ENCODE peak calls at places on chromosomes 3 and 15, in ten cellular contexts. D is GM23248; S is uterus; W is choroid plexus epithelial cell; O is effector memory CD4-positive, alpha-beta T cell; B is Panc1; X is HL-60; M is BJ; C is right lobe of liver; A is GM12864. H is an unnamed sample.

GRCh38 chr3:126558336-126559071 is at the start of gene C3orf22:
- DNase-seq in D (no peak), S (peak; percentile 5), W (no peak), O (no peak), B (no peak), X (no peak), M (no peak), C (no peak), A (no peak), H (no peak)

GRCh38 chr15:81108427-81108826 is 25.6 kb upstream of the CFAP161 start:
- DNase-seq in D (peak; percentile 35), S (no peak), W (peak; percentile 28), O (no peak), B (no peak), X (no peak), M (no peak), C (no peak), A (no peak), H (peak; percentile 54)

GRCh38 chr3:14170569-14171159 is 7.7 kb downstream of the XPC start:
- DNase-seq in D (peak; percentile 87), S (no peak), W (peak; percentile 80), O (no peak), B (no peak), X (no peak), M (peak; percentile 70), C (no peak), A (no peak), H (no peak)

GRCh38 chr3:13874891-13875290 is 5.0 kb downstream of the WNT7A start:
- DNase-seq in D (no peak), S (no peak), W (no peak), O (no peak), B (no peak), X (no peak), M (no peak), C (no peak), A (no peak), H (no peak)

GRCh38 chr3:12557472-12558105 is 702 bp downstream of the MKRN2 start:
- DNase-seq in D (peak; percentile 76), S (no peak), W (peak; percentile 71), O (no peak), B (no peak), X (no peak), M (no peak), C (no peak), A (no peak), H (peak; percentile 20)

GRCh38 chr15:76988874-76989780 is 5.8 kb upstream of the PSTPIP1 start:
- DNase-seq in D (no peak), S (no peak), W (no peak), O (no peak), B (no peak), X (no peak), M (no peak), C (no peak), A (no peak), H (no peak)

GRCh38 chr3:44991326-44991725 is 15.3 kb downstream of the EXOSC7 start:
- DNase-seq in D (no peak), S (no peak), W (no peak), O (no peak), B (no peak), X (no peak), M (no peak), C (no peak), A (no peak), H (no peak)

GRCh38 chr3:159907828-159908227 is 80.8 kb upstream of the IL12A start:
- DNase-seq in D (no peak), S (no peak), W (no peak), O (no peak), B (no peak), X (peak; percentile 58), M (no peak), C (no peak), A (no peak), H (no peak)

GRCh38 chr15:33810083-33810595 is 158.2 kb upstream of the CHRM5 start:
- DNase-seq in D (no peak), S (no peak), W (no peak), O (no peak), B (no peak), X (no peak), M (no peak), C (no peak), A (no peak), H (no peak)

GRCh38 chr15:62769604-62770003 is 272.9 kb upstream of the TPM1 start:
- DNase-seq in D (peak; percentile 93), S (no peak), W (peak; percentile 66), O (no peak), B (no peak), X (no peak), M (no peak), C (no peak), A (no peak), H (no peak)

GRCh38 chr3:157417247-157417646 is 19.4 kb upstream of the PTX3 start:
- DNase-seq in D (no peak), S (no peak), W (no peak), O (no peak), B (no peak), X (no peak), M (no peak), C (no peak), A (no peak), H (no peak)

GRCh38 chr3:66017084-66017990 is 21.4 kb downstream of the MAGI1 start:
- DNase-seq in D (no peak), S (no peak), W (no peak), O (no peak), B (no peak), X (no peak), M (no peak), C (no peak), A (no peak), H (no peak)

GRCh38 chr3:51385621-51386091 is 565 bp downstream of the MANF start:
- DNase-seq in D (peak; percentile 47), S (no peak), W (no peak), O (no peak), B (no peak), X (no peak), M (no peak), C (peak; percentile 45), A (no peak), H (no peak)

GRCh38 chr15:43776718-43777292 is at the start of gene ELL3:
- DNase-seq in D (peak; percentile 88), S (peak; percentile 73), W (peak; percentile 52), O (peak; percentile 69), B (peak; percentile 76), X (peak; percentile 65), M (no peak), C (peak; percentile 89), A (no peak), H (peak; percentile 90)

DNA sequence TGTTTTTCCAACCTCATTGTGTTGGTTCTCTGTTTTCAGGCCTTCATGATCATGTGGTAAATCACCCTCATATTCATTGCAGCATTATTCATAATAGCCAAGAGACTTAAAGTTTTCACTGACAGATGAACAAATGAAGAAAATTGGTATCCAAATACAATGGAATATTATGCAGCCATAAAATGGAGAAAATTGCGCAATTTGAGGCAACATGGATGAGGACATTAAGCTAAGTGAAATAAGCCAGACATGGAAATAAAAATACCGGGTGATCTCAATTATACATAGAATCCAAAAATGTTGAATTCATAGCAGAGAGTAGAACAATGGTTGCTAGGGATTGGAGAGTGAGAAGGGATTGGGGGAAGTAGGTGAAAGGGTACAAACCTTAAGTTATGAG is 491.9 kb upstream of the KCNMB2 start:
- DNase-seq in D (no peak), S (no peak), W (no peak), O (no peak), B (no peak), X (no peak), M (no peak), C (no peak), A (no peak), H (no peak)
- H3K4me3 ChIP-seq in D (no peak overlapping the region), S (no peak overlapping the region), W (no peak overlapping the region), O (no peak overlapping the region), B (no peak overlapping the region), X (no peak overlapping the region), M (no peak overlapping the region), C (no peak overlapping the region), A (no peak overlapping the region), H (no peak overlapping the region)

GRCh38 chr15:75694241-75695182 is 18.1 kb downstream of the CSPG4 start:
- DNase-seq in D (peak; percentile 99), S (peak; percentile 87), W (peak; percentile 94), O (no peak), B (no peak), X (no peak), M (peak; percentile 95), C (no peak), A (no peak), H (peak; percentile 39)
- H3K4me3 ChIP-seq in D (no peak overlapping the region), S (no peak overlapping the region), W (no peak overlapping the region), O (no peak overlapping the region), B (peak overlapping the region; percentile 13), X (no peak overlapping the region), M (no peak overlapping the region), C (no peak overlapping the region), A (no peak overlapping the region), H (no peak overlapping the region)

GRCh38 chr3:36908647-36909180 is 36.1 kb downstream of the TRANK1 start:
- DNase-seq in D (no peak), S (no peak), W (no peak), O (no peak), B (no peak), X (no peak), M (no peak), C (no peak), A (no peak), H (no peak)
- H3K4me3 ChIP-seq in D (peak overlapping the region; percentile 74), S (peak overlapping the region; percentile 35), W (peak overlapping the region; percentile 56), O (peak overlapping the region; percentile 97), B (peak overlapping the region; percentile 72), X (peak overlapping the region; percentile 42), M (no peak overlapping the region), C (peak overlapping the region; percentile 44), A (peak overlapping the region; percentile 70), H (no peak overlapping the region)

GRCh38 chr15:60215225-60215963 is 182.4 kb downstream of the ANXA2 start:
- DNase-seq in D (no peak), S (no peak), W (no peak), O (no peak), B (no peak), X (no peak), M (no peak), C (no peak), A (no peak), H (no peak)
- H3K4me3 ChIP-seq in D (no peak overlapping the region), S (no peak overlapping the region), W (no peak overlapping the region), O (no peak overlapping the region), B (no peak overlapping the region), X (no peak overlapping the region), M (no peak overlapping the region), C (no peak overlapping the region), A (no peak overlapping the region), H (no peak overlapping the region)

GRCh38 chr3:43104786-43105185 is 1.1 kb downstream of the POMGNT2 start:
- DNase-seq in D (peak; percentile 6), S (no peak), W (no peak), O (no peak), B (no peak), X (no peak), M (no peak), C (no peak), A (no peak), H (no peak)
- H3K4me3 ChIP-seq in D (peak overlapping the region; percentile 89), S (peak overlapping the region; percentile 83), W (peak overlapping the region; percentile 76), O (peak overlapping the region; percentile 46), B (peak overlapping the region; percentile 48), X (no peak overlapping the region), M (peak overlapping the region; percentile 86), C (peak overlapping the region; percentile 94), A (no peak overlapping the region), H (peak overlapping the region; percentile 66)

GRCh38 chr3:186259612-186260383 is 102.2 kb downstream of the DGKG start:
- DNase-seq in D (peak; percentile 72), S (peak; percentile 53), W (peak; percentile 84), O (peak; percentile 56), B (no peak), X (peak; percentile 20), M (no peak), C (peak; percentile 79), A (no peak), H (peak; percentile 83)
- H3K4me3 ChIP-seq in D (no peak overlapping the region), S (no peak overlapping the region), W (peak overlapping the region; percentile 12), O (no peak overlapping the region), B (no peak overlapping the region), X (no peak overlapping the region), M (no peak overlapping the region), C (no peak overlapping the region), A (no peak overlapping the region), H (no peak overlapping the region)